ENCODE peak calls at places on chromosomes 4 and X, in nine cellular contexts. W, M, P, U, V, Z, T, E and K are unnamed samples. For H3K9me3, the result is how much of the 10 kb centered on the place peaks cover.

GRCh38 chr4:165461176-165461835 is 82.5 kb downstream of the CPE start:
- DNase-seq in W (peak), M (no peak), P (peak), U (peak), V (no peak), Z (no peak), T (peak), E (peak), K (peak)

GRCh38 chr4:2484993-2485392 is 16.1 kb downstream of the RNF4 start:
- DNase-seq in W (no peak), M (peak), P (no peak), U (peak), V (peak), Z (peak), T (peak), E (peak), K (peak)

GRCh38 chr4:158333820-158334219 is 123.5 kb downstream of the TMEM144 start:
- DNase-seq in W (no peak), M (no peak), P (no peak), U (no peak), V (no peak), Z (no peak), T (no peak), E (no peak), K (no peak)

GRCh38 chrX:27619975-27620374 is 29.8 kb downstream of the DCAF8L2 start:
- DNase-seq in W (no peak), M (no peak), P (peak), U (no peak), V (no peak), Z (no peak), T (peak), E (no peak), K (no peak)

GRCh38 chrX:33324099-33324498 is 112.8 kb upstream of the DMD start:
- DNase-seq in W (no peak), M (no peak), P (no peak), U (no peak), V (no peak), Z (no peak), T (no peak), E (no peak), K (no peak)

GRCh38 chrX:139795196-139795595 is 87.2 kb upstream of the MCF2 start:
- DNase-seq in W (no peak), M (no peak), P (no peak), U (no peak), V (no peak), Z (no peak), T (no peak), E (no peak), K (no peak)

GRCh38 chr4:37837446-37837845 is 11.0 kb downstream of the PGM2 start:
- DNase-seq in W (no peak), M (no peak), P (peak), U (no peak), V (no peak), Z (no peak), T (peak), E (no peak), K (no peak)

GRCh38 chrX:96576358-96576757 is 108.3 kb upstream of the DIAPH2 start:
- DNase-seq in W (no peak), M (no peak), P (peak), U (no peak), V (no peak), Z (no peak), T (no peak), E (no peak), K (no peak)

GRCh38 chr4:74054483-74055032 is 16.1 kb upstream of the CXCL3 start:
- DNase-seq in W (no peak), M (no peak), P (no peak), U (no peak), V (no peak), Z (no peak), T (no peak), E (no peak), K (no peak)

GRCh38 chrX:121958886-121959285 is 911.5 kb downstream of the GLUD2 start:
- DNase-seq in W (no peak), M (no peak), P (no peak), U (no peak), V (no peak), Z (no peak), T (peak), E (no peak), K (no peak)

GRCh38 chr4:174490356-174490969 is 31.8 kb downstream of the HPGD start:
- DNase-seq in W (no peak), M (no peak), P (peak), U (no peak), V (no peak), Z (no peak), T (peak), E (no peak), K (no peak)

GRCh38 chrX:16664626-16665025 is 14.7 kb downstream of the S100G start:
- DNase-seq in W (no peak), M (no peak), P (no peak), U (no peak), V (no peak), Z (no peak), T (no peak), E (no peak), K (no peak)

GRCh38 chr4:1242506-1243450 is 6.2 kb downstream of the CTBP1 start:
- DNase-seq in W (no peak), M (peak), P (no peak), U (peak), V (no peak), Z (peak), T (no peak), E (peak), K (no peak)

GRCh38 chr4:188735082-188735481 is 595.8 kb downstream of the TRIML1 start:
- DNase-seq in W (no peak), M (no peak), P (no peak), U (no peak), V (no peak), Z (no peak), T (no peak), E (no peak), K (no peak)

GRCh38 chr4:94419956-94420355 is 31.8 kb upstream of the PDLIM5 start:
- DNase-seq in W (no peak), M (no peak), P (peak), U (no peak), V (no peak), Z (no peak), T (peak), E (no peak), K (no peak)

GRCh38 chr4:89563431-89563830 is 255.8 kb upstream of the GPRIN3 start:
- DNase-seq in W (no peak), M (no peak), P (no peak), U (no peak), V (no peak), Z (no peak), T (no peak), E (no peak), K (no peak)

GRCh38 chr4:113449407-113449974 is 312.0 kb downstream of the CAMK2D start:
- DNase-seq in W (no peak), M (no peak), P (no peak), U (no peak), V (no peak), Z (no peak), T (peak), E (no peak), K (no peak)

GRCh38 chr4:139606600-139607301 is 50.7 kb upstream of the SETD7 start:
- DNase-seq in W (no peak), M (no peak), P (peak), U (no peak), V (no peak), Z (no peak), T (peak), E (no peak), K (no peak)
- TF ChIP-seq CTCF in W (no peak), M (peak), P (peak), U (no peak), V (no peak), Z (no peak), T (no peak), E (no peak), K (no peak)

GRCh38 chr4:84501197-84501492 is 2.1 kb upstream of the NKX6-1 start:
- DNase-seq in W (no peak), M (no peak), P (no peak), U (no peak), V (no peak), Z (no peak), T (no peak), E (no peak), K (no peak)
- H3K9me3 ChIP-seq in W (under half), M (under half), P (under half), U (under half), V (under half), Z (under half), T (under half), E (under half), K (under half)

GRCh38 chr4:48193096-48193836 is 59.2 kb upstream of the TXK start:
- DNase-seq in W (no peak), M (no peak), P (no peak), U (no peak), V (no peak), Z (no peak), T (no peak), E (no peak), K (no peak)
- H3K4me3 ChIP-seq in W (no peak), M (no peak), P (no peak), U (no peak), V (no peak), Z (no peak), T (no peak), E (no peak), K (no peak)

DNA sequence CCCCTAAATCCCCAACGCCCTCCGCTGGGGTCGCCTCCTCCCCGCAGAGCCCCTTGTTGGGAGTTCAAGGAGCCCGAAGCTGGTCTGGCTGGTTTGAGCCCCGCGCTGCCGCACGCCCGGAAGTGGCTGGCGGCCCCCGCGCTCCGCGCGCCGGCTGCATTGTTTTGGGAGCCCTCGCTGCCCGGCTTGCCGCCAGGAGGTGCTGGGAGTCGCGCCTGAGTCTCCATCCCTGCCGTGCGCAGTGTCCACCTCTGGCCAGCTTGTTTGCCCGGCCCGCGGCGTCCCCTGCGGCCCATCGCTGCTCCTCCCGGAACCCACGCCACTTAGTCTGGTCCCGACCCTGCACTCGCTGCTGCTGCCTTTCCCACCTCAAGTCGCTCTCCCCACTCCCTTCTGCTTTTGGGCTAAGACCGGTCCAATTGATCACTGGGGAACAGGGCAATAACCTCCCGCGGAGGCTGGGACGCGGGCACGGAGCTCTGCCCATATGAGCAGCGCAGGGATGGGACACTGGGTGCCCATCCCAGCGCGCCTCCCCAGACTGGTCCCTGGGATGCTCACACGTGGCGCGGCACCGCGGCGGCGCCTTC is 2.2 kb upstream of the SFRP2 start:
- DNase-seq in W (no peak), M (peak), P (no peak), U (peak), V (no peak), Z (no peak), T (peak), E (no peak), K (peak)
- TF ChIP-seq CTCF in W (no peak), M (no peak), P (no peak), U (no peak), V (no peak), Z (no peak), T (peak), E (no peak), K (no peak)

GRCh38 chrX:136421338-136421737 is 66.4 kb upstream of the BRS3 start:
- DNase-seq in W (no peak), M (no peak), P (no peak), U (no peak), V (no peak), Z (no peak), T (no peak), E (no peak), K (no peak)

GRCh38 chrX:136423724-136424123 is 64.0 kb upstream of the BRS3 start:
- DNase-seq in W (no peak), M (no peak), P (no peak), U (no peak), V (no peak), Z (no peak), T (no peak), E (no peak), K (no peak)

DNA sequence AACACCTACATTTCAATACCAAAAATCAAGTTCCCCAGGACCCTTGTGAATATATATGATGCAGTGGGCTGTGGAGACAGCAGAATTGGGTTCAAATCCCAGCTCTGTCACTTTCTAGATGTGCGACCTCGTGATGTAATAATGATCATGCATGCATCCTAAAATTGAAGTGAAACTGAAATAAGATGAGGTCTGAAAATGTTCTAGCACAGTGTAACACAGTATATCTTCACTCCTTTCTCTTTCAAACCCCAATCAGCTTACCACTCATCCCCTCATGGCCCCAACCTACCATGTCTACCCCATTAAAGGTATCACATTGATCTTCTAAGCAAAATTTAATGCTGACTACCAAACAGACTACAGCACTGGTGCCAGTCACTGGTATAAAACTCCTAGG is 69.9 kb upstream of the BRS3 start:
- DNase-seq in W (no peak), M (no peak), P (no peak), U (no peak), V (no peak), Z (no peak), T (no peak), E (no peak), K (no peak)
- H3K9me3 ChIP-seq in W (under half), M (under half), P (under half), U (under half), V (under half), Z (under half), T (under half), E (under half), K (under half)